ENCODE peak calls at places on chromosomes 2 and 18, in five cellular contexts. Z, I, U, X and P are unnamed samples. For H3K27me3, the result is how much of the 10 kb centered on the place peaks cover.

GRCh38 chr2:12484536-12485115 is 232.1 kb upstream of the TRIB2 start:
- DNase-seq in Z (no peak), I (no peak), U (peak), X (no peak), P (no peak)

GRCh38 chr2:198873771-198874501 is 583.8 kb downstream of the SATB2 start:
- DNase-seq in Z (no peak), I (no peak), U (peak), X (no peak), P (no peak)

GRCh38 chr2:41735446-41735845 is 312.4 kb upstream of the PKDCC start:
- DNase-seq in Z (no peak), I (no peak), U (no peak), X (no peak), P (no peak)

GRCh38 chr2:47534179-47534919 is 131.4 kb downstream of the MSH2 start:
- DNase-seq in Z (no peak), I (peak), U (peak), X (no peak), P (no peak)

GRCh38 chr2:28661589-28662001 is 90.0 kb upstream of the PPP1CB start:
- DNase-seq in Z (peak), I (peak), U (peak), X (peak), P (peak)

GRCh38 chr2:69465513-69466456 is 28.6 kb upstream of the NFU1 start:
- DNase-seq in Z (peak), I (no peak), U (no peak), X (peak), P (peak)

GRCh38 chr2:21010813-21011439 is 32.9 kb downstream of the APOB start:
- DNase-seq in Z (no peak), I (no peak), U (no peak), X (no peak), P (no peak)

GRCh38 chr2:231270221-231271114 is 72.0 kb downstream of the ARMC9 start:
- DNase-seq in Z (no peak), I (no peak), U (no peak), X (no peak), P (peak)

GRCh38 chr2:36453652-36454051 is 98.1 kb downstream of the CRIM1 start:
- DNase-seq in Z (no peak), I (no peak), U (no peak), X (no peak), P (no peak)

GRCh38 chr18:3492721-3493120 is 42.7 kb downstream of the TGIF1 start:
- DNase-seq in Z (no peak), I (no peak), U (no peak), X (no peak), P (no peak)

GRCh38 chr2:188599140-188599539 is 307.5 kb downstream of the GULP1 start:
- DNase-seq in Z (no peak), I (no peak), U (no peak), X (no peak), P (no peak)

GRCh38 chr2:230075988-230076631 is 7.4 kb upstream of the SLC16A14 start:
- DNase-seq in Z (no peak), I (no peak), U (peak), X (no peak), P (no peak)

GRCh38 chr2:8628870-8629209 is 53.0 kb upstream of the ID2 start:
- DNase-seq in Z (no peak), I (no peak), U (no peak), X (no peak), P (no peak)
- H3K27me3 ChIP-seq in Z (under half), I (under half), U (under half), X (under half), P (under half)

GRCh38 chr2:70894765-70895164 is 40.9 kb upstream of the ATP6V1B1 start:
- DNase-seq in Z (no peak), I (no peak), U (no peak), X (no peak), P (no peak)

GRCh38 chr2:70895249-70895648 is 40.5 kb upstream of the ATP6V1B1 start:
- DNase-seq in Z (no peak), I (no peak), U (no peak), X (no peak), P (no peak)

GRCh38 chr2:70891572-70892356 is 43.9 kb upstream of the ATP6V1B1 start:
- DNase-seq in Z (no peak), I (no peak), U (no peak), X (no peak), P (no peak)

GRCh38 chr2:70892750-70893149 is 43.0 kb upstream of the ATP6V1B1 start:
- DNase-seq in Z (no peak), I (no peak), U (no peak), X (no peak), P (no peak)

DNA sequence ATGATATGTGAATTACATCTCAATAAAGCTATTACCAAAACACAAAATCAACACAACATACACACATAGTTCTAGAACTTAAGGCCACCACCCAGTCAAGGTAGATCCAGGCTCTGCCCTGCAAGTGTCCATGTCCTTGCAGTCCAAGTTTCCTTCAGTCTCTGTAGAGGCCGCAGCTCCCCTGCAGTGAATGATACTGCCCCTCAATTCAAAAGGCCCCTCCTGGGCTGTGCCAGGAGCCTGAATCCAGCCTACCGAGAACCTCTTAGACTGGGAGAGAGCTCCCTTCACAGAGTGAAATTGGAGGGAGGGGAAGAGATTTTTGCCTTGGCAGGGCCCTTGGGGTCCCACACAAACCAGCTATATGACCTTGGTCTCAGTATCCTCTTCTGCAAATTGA is 42.5 kb upstream of the ATP6V1B1 start:
- DNase-seq in Z (no peak), I (no peak), U (no peak), X (no peak), P (no peak)
- H3K27me3 ChIP-seq in Z (under half), I (under half), U (under half), X (half or more), P (under half)

GRCh38 chr2:157930728-157931127 is 54.6 kb upstream of the ACVR1 start:
- DNase-seq in Z (no peak), I (no peak), U (no peak), X (no peak), P (no peak)
- H3K27me3 ChIP-seq in Z (under half), I (under half), U (under half), X (under half), P (under half)

GRCh38 chr2:118842687-118843491 is 4.6 kb downstream of the EN1 start:
- DNase-seq in Z (no peak), I (no peak), U (no peak), X (no peak), P (no peak)
- H3K27me3 ChIP-seq in Z (under half), I (half or more), U (under half), X (half or more), P (under half)

GRCh38 chr2:127196549-127196948 is 23.6 kb downstream of the CYP27C1 start:
- DNase-seq in Z (no peak), I (no peak), U (no peak), X (no peak), P (no peak)
- H3K27me3 ChIP-seq in Z (under half), I (under half), U (under half), X (under half), P (under half)

GRCh38 chr18:45328271-45328670 is 287.0 kb upstream of the SLC14A2 start:
- DNase-seq in Z (no peak), I (no peak), U (no peak), X (no peak), P (no peak)
- H3K27me3 ChIP-seq in Z (under half), I (under half), U (under half), X (under half), P (under half)

GRCh38 chr2:176104338-176105077 is 2.6 kb upstream of the HOXD11 start:
- DNase-seq in Z (peak), I (no peak), U (peak), X (no peak), P (no peak)

GRCh38 chr2:176103634-176104337 is 3.3 kb upstream of the HOXD11 start:
- DNase-seq in Z (no peak), I (no peak), U (no peak), X (no peak), P (no peak)

GRCh38 chr2:176105727-176106635 is 1.1 kb upstream of the HOXD11 start:
- DNase-seq in Z (peak), I (no peak), U (no peak), X (no peak), P (no peak)

GRCh38 chr2:176106636-176107539 is at the start of gene HOXD11:
- DNase-seq in Z (no peak), I (peak), U (no peak), X (no peak), P (no peak)

GRCh38 chr2:176105078-176105726 is 1.9 kb upstream of the HOXD11 start:
- DNase-seq in Z (no peak), I (no peak), U (no peak), X (no peak), P (no peak)
- H3K27me3 ChIP-seq in Z (under half), I (half or more), U (under half), X (half or more), P (under half)

DNA sequence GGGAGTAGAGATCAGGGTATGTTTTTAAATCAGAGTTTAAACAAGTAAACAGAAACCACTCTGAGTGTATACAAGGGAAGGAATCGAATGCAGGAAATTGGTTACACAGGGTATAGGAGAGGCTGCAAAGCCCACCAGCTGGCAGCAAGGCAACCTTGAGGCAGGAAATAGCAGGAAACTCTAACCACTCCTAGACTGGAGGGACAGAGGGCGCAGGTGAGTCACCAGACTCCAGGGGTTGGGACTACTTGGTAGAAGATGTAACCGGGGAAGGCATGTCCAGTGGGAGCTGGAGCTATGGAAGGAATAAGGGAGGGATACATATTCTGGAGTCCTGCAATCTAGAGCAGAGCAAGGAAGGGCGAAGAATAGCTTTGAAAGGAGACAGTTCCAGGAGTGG is 152.3 kb downstream of the MEIS1 start:
- DNase-seq in Z (no peak), I (peak), U (peak), X (no peak), P (no peak)
- H3K27me3 ChIP-seq in Z (under half), I (under half), U (under half), X (half or more), P (under half)

GRCh38 chr18:33839452-33840225 is 261.6 kb downstream of the ASXL3 start:
- DNase-seq in Z (no peak), I (peak), U (peak), X (no peak), P (no peak)

GRCh38 chr18:33837191-33837590 is 259.2 kb downstream of the ASXL3 start:
- DNase-seq in Z (no peak), I (no peak), U (no peak), X (no peak), P (no peak)

GRCh38 chr18:33841221-33841967 is 263.4 kb downstream of the ASXL3 start:
- DNase-seq in Z (no peak), I (no peak), U (no peak), X (no peak), P (no peak)

GRCh38 chr18:33835419-33835818 is 257.4 kb downstream of the ASXL3 start:
- DNase-seq in Z (no peak), I (no peak), U (no peak), X (no peak), P (no peak)

GRCh38 chr18:33838084-33838483 is 260.1 kb downstream of the ASXL3 start:
- DNase-seq in Z (no peak), I (no peak), U (no peak), X (no peak), P (no peak)
- H3K27me3 ChIP-seq in Z (under half), I (under half), U (under half), X (under half), P (under half)